ENCODE peak calls at places on chromosomes 2 and 18, in six cellular contexts. One of them, this sample, is unnamed.

GRCh38 chr2:135473567-135473966 is 57.5 kb downstream of the ZRANB3 start:
- DNase-seq in PC-3: peak
- DNase-seq in T-helper 2 cell: no peak
- DNase-seq in right cardiac atrium: no peak
- DNase-seq in adrenal gland: peak
- DNase-seq in COR-L47: peak
- DNase-seq in this sample: no peak

GRCh38 chr2:235277485-235277884 is 216.4 kb upstream of the AGAP1 start:
- DNase-seq in PC-3: no peak
- DNase-seq in T-helper 2 cell: no peak
- DNase-seq in right cardiac atrium: no peak
- DNase-seq in adrenal gland: no peak
- DNase-seq in COR-L47: no peak
- DNase-seq in this sample: no peak

GRCh38 chr2:109029444-109030193 is 40.6 kb upstream of the EDAR start:
- DNase-seq in PC-3: no peak
- DNase-seq in T-helper 2 cell: no peak
- DNase-seq in right cardiac atrium: no peak
- DNase-seq in adrenal gland: no peak
- DNase-seq in COR-L47: no peak
- DNase-seq in this sample: no peak

GRCh38 chr2:223944166-223944703 is 900 bp downstream of the WDFY1 start:
- DNase-seq in PC-3: peak
- DNase-seq in T-helper 2 cell: no peak
- DNase-seq in right cardiac atrium: peak
- DNase-seq in adrenal gland: peak
- DNase-seq in COR-L47: no peak
- DNase-seq in this sample: peak

GRCh38 chr2:42830922-42831574 is 38.7 kb upstream of the HAAO start:
- DNase-seq in PC-3: no peak
- DNase-seq in T-helper 2 cell: no peak
- DNase-seq in right cardiac atrium: no peak
- DNase-seq in adrenal gland: no peak
- DNase-seq in COR-L47: no peak
- DNase-seq in this sample: no peak

GRCh38 chr2:146940016-146940685 is 904.7 kb upstream of the ACVR2A start:
- DNase-seq in PC-3: no peak
- DNase-seq in T-helper 2 cell: no peak
- DNase-seq in right cardiac atrium: no peak
- DNase-seq in adrenal gland: no peak
- DNase-seq in COR-L47: no peak
- DNase-seq in this sample: no peak

GRCh38 chr18:55830490-55830889 is 242.5 kb upstream of the TCF4 start:
- DNase-seq in PC-3: no peak
- DNase-seq in T-helper 2 cell: no peak
- DNase-seq in right cardiac atrium: no peak
- DNase-seq in adrenal gland: no peak
- DNase-seq in COR-L47: no peak
- DNase-seq in this sample: no peak

GRCh38 chr18:21593540-21594257 is 6.8 kb downstream of the ESCO1 start:
- DNase-seq in PC-3: no peak
- DNase-seq in T-helper 2 cell: no peak
- DNase-seq in right cardiac atrium: no peak
- DNase-seq in adrenal gland: no peak
- DNase-seq in COR-L47: no peak
- DNase-seq in this sample: no peak

GRCh38 chr18:76487782-76488181 is 7.3 kb downstream of the ZNF516 start:
- DNase-seq in PC-3: no peak
- DNase-seq in T-helper 2 cell: no peak
- DNase-seq in right cardiac atrium: no peak
- DNase-seq in adrenal gland: no peak
- DNase-seq in COR-L47: no peak
- DNase-seq in this sample: no peak

GRCh38 chr2:144183744-144184143 is 336.2 kb downstream of the ZEB2 start:
- DNase-seq in PC-3: no peak
- DNase-seq in T-helper 2 cell: peak
- DNase-seq in right cardiac atrium: no peak
- DNase-seq in adrenal gland: no peak
- DNase-seq in COR-L47: no peak
- DNase-seq in this sample: no peak

GRCh38 chr2:16629770-16630169 is 35.9 kb downstream of the CYRIA start:
- DNase-seq in PC-3: no peak
- DNase-seq in T-helper 2 cell: no peak
- DNase-seq in right cardiac atrium: no peak
- DNase-seq in adrenal gland: no peak
- DNase-seq in COR-L47: no peak
- DNase-seq in this sample: no peak

GRCh38 chr2:48826986-48827385 is 71.5 kb upstream of the LHCGR start:
- DNase-seq in PC-3: no peak
- DNase-seq in T-helper 2 cell: no peak
- DNase-seq in right cardiac atrium: no peak
- DNase-seq in adrenal gland: no peak
- DNase-seq in COR-L47: no peak
- DNase-seq in this sample: no peak

GRCh38 chr2:67917332-67918054 is 145.3 kb downstream of the C1D start:
- DNase-seq in PC-3: peak
- DNase-seq in T-helper 2 cell: no peak
- DNase-seq in right cardiac atrium: no peak
- DNase-seq in adrenal gland: no peak
- DNase-seq in COR-L47: no peak
- DNase-seq in this sample: no peak

GRCh38 chr2:156589381-156590079 is 153.4 kb downstream of the GPD2 start:
- DNase-seq in PC-3: peak
- DNase-seq in T-helper 2 cell: no peak
- DNase-seq in right cardiac atrium: peak
- DNase-seq in adrenal gland: peak
- DNase-seq in COR-L47: peak
- DNase-seq in this sample: no peak

GRCh38 chr18:48922801-48923730 is 27.7 kb downstream of the SMAD7 start:
- DNase-seq in PC-3: peak
- DNase-seq in T-helper 2 cell: no peak
- DNase-seq in right cardiac atrium: peak
- DNase-seq in adrenal gland: peak
- DNase-seq in COR-L47: no peak
- DNase-seq in this sample: no peak

GRCh38 chr18:59646228-59646945 is 50.8 kb downstream of the CCBE1 start:
- DNase-seq in PC-3: no peak
- DNase-seq in T-helper 2 cell: no peak
- DNase-seq in right cardiac atrium: no peak
- DNase-seq in adrenal gland: no peak
- DNase-seq in COR-L47: no peak
- DNase-seq in this sample: no peak

GRCh38 chr18:51051105-51051712 is 21.2 kb downstream of the SMAD4 start:
- DNase-seq in PC-3: peak
- DNase-seq in T-helper 2 cell: no peak
- DNase-seq in right cardiac atrium: no peak
- DNase-seq in adrenal gland: no peak
- DNase-seq in COR-L47: peak
- DNase-seq in this sample: no peak